ENCODE peak calls at places on chromosomes 12 and 14, in nine cellular contexts. K, C, N, G, P, J, A, Z and T are unnamed samples.
A peak's percentile ranks its signal among the peaks of the same experiment; 100 is the strongest.

GRCh38 chr12:66296171-66296683 is 6.1 kb upstream of the HELB start:
- DNase-seq in P (no peak), N (no peak), K (no peak), C (no peak), J (no peak), G (no peak), A (no peak), Z (no peak), T (no peak)

GRCh38 chr12:108363165-108363564 is 24.1 kb upstream of the CMKLR1 start:
- DNase-seq in Z (no peak), G (no peak), J (no peak), N (no peak), A (no peak), K (no peak), P (no peak), C (no peak), T (no peak)

GRCh38 chr14:69088523-69089445 is 64.1 kb downstream of the DCAF5 start:
- DNase-seq in P (no peak), J (no peak), N (no peak), K (no peak), G (no peak), Z (no peak), C (no peak), A (no peak), T (no peak)

GRCh38 chr14:97441740-97442362 is 644.7 kb downstream of the VRK1 start:
- DNase-seq in Z (no peak), C (peak; percentile 19), J (no peak), P (no peak), A (no peak), N (peak; percentile 14), G (no peak), K (no peak), T (no peak)

GRCh38 chr14:61128382-61129167 is 147.5 kb downstream of the SLC38A6 start:
- DNase-seq in G (no peak), N (no peak), C (no peak), A (no peak), K (no peak), J (no peak), P (no peak), Z (no peak), T (no peak)

GRCh38 chr14:73759183-73759713 is 45.1 kb upstream of the PNMA1 start:
- DNase-seq in C (peak; percentile 75), P (no peak), J (peak; percentile 33), Z (peak; percentile 92), A (no peak), K (peak; percentile 72), G (peak; percentile 79), N (peak; percentile 51), T (peak; percentile 44)

GRCh38 chr14:61564623-61565091 is 130.7 kb upstream of the HIF1A start:
- DNase-seq in C (no peak), A (no peak), J (no peak), G (no peak), P (no peak), K (no peak), N (no peak), Z (no peak), T (no peak)

GRCh38 chr12:113779774-113780173 is 186.4 kb downstream of the RBM19 start:
- DNase-seq in G (no peak), P (no peak), N (no peak), Z (no peak), C (no peak), A (no peak), K (no peak), J (no peak), T (no peak)

GRCh38 chr12:123089125-123089524 is 61.8 kb downstream of the PITPNM2 start:
- DNase-seq in C (no peak), P (peak; percentile 78), J (no peak), A (no peak), N (no peak), K (no peak), G (no peak), Z (no peak), T (no peak)

GRCh38 chr12:123085046-123085445 is 65.8 kb downstream of the PITPNM2 start:
- DNase-seq in N (no peak), J (no peak), G (no peak), Z (no peak), P (no peak), K (no peak), A (no peak), C (no peak), T (no peak)

GRCh38 chr12:123083661-123084571 is 67.0 kb downstream of the PITPNM2 start:
- DNase-seq in C (no peak), K (no peak), Z (no peak), J (no peak), N (no peak), A (no peak), P (no peak), G (no peak), T (no peak)

GRCh38 chr12:123089631-123090353 is 61.1 kb downstream of the PITPNM2 start:
- DNase-seq in N (peak; percentile 38), G (no peak), J (no peak), A (no peak), K (no peak), P (peak; percentile 68), C (no peak), Z (no peak), T (no peak)

DNA sequence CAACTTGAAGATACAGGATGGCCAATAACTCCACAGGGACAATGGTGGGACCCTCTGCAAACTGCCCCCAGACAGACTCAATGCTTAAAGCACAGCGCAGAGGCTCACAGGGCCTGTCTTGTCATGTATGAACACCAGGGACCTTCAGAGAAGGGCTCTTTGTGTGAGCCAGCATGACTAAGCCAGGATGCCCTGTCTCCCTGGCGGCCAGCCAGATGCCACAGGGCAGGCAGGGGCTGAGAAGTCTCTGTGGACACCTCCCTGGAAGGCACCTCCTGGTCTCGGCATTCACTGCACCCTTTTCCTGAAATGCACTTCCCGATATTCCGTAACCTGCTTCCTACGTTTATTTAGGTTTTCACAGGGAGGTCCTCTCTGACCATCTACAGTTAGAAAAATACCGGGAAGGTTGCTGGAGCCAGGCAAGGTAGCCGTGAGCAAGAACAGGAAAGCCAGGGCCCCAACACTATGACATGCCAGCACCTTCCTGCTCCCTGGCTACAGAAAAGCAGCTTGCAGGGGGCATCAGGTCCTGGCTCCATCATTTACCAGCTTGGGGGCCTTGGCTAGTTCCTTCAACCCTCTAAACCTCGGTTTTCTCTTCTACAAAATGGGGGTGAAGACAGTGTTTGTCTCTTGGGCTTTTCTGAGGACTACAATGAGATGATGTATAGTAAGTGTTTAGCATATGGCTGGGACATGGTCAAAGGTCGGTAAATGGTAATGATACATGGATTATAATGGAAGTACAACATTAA is 65.0 kb downstream of the PITPNM2 start:
- DNase-seq in P (no peak), C (peak; percentile 41), N (peak; percentile 54), K (no peak), Z (peak; percentile 89), J (no peak), G (no peak), A (no peak), T (no peak)
- TF ChIP-seq CTCF in P (no peak), C (no peak), N (no peak), K (no peak), Z (no peak), J (no peak), G (no peak), A (no peak), T (no peak)

GRCh38 chr12:74321381-74321780 is 216.3 kb upstream of the ATXN7L3B start:
- DNase-seq in P (no peak), A (no peak), K (no peak), C (no peak), N (no peak), Z (peak; percentile 61), J (no peak), G (no peak), T (no peak)

GRCh38 chr12:74322792-74323191 is 214.8 kb upstream of the ATXN7L3B start:
- DNase-seq in G (no peak), Z (no peak), C (no peak), N (no peak), K (no peak), J (no peak), A (no peak), P (no peak), T (no peak)

GRCh38 chr12:74317741-74318140 is 219.9 kb upstream of the ATXN7L3B start:
- DNase-seq in Z (no peak), G (no peak), P (no peak), J (no peak), N (no peak), A (no peak), K (no peak), C (no peak), T (no peak)

DNA sequence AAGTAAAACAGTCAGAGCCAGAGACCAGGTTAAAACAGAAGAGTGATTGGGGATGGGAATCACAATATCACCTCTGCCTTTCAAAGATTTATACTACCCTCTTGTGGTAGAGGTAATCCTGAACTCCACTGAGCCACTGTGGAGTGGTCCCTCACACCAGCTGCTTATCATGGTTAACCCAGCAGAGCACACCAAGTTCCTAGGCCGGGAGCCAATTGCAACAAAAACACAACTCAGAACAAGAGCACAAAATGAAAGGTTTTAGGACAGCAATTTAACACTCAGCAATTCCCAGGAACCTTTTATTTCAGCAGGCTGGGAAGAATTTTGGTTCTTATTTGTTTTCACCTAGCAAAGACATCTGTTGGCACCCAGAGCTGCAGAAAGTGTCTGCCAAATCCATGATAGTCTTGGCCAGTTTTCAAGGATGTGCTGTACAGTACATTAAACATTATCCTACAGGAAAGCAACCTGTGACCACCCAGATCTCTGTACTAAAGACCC is 220.5 kb upstream of the ATXN7L3B start:
- DNase-seq in K (peak; percentile 80), A (no peak), Z (no peak), N (no peak), J (no peak), C (peak; percentile 93), G (no peak), P (no peak), T (no peak)
- TF ChIP-seq CTCF in K (no peak), A (peak; percentile 34), Z (peak; percentile 36), N (no peak), J (peak; percentile 70), C (peak; percentile 72), G (no peak), P (no peak), T (no peak)

GRCh38 chr12:69036999-69037398 is 104.0 kb upstream of the CPM start:
- DNase-seq in N (no peak), G (no peak), C (no peak), J (no peak), Z (no peak), P (no peak), K (no peak), A (no peak), T (no peak)

GRCh38 chr12:69036533-69036932 is 103.6 kb upstream of the CPM start:
- DNase-seq in P (no peak), K (no peak), C (no peak), Z (no peak), N (no peak), A (no peak), G (no peak), J (no peak), T (no peak)

GRCh38 chr12:69042970-69043369 is 110.0 kb upstream of the CPM start:
- DNase-seq in J (no peak), A (no peak), K (no peak), C (no peak), G (peak; percentile 53), P (no peak), N (no peak), Z (no peak), T (no peak)

GRCh38 chr12:69042557-69042956 is 109.6 kb upstream of the CPM start:
- DNase-seq in K (no peak), G (no peak), N (no peak), A (no peak), P (no peak), J (no peak), C (no peak), Z (no peak), T (no peak)

GRCh38 chr12:69039881-69040280 is 106.9 kb upstream of the CPM start:
- DNase-seq in K (no peak), Z (no peak), N (no peak), A (no peak), G (no peak), P (peak; percentile 82), J (no peak), C (no peak), T (no peak)
- TF ChIP-seq CTCF in K (no peak), Z (no peak), N (no peak), A (no peak), G (no peak), P (no peak), J (no peak), C (no peak), T (no peak)

DNA sequence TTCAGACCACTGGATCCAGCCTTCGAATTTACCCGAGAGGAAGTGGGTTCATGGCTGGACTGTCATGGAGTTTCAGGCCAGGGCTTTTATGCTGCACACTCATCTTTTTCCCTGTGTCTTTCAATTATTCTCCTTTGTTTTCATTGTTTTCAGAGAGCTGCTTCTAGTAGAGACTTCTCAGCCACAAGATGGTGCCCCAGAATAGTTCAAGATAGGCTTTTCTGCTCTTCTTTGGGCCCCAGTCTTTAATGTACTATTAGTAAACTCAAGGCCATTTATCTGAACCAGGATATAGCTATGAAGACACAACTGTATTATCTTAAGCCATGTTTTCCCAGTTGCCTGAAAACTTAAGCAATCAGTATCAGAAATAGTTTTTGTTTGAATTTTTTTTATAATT is 30.4 kb upstream of the PSMA6 start:
- DNase-seq in K (no peak), J (no peak), G (no peak), C (no peak), N (no peak), Z (no peak), A (no peak), P (no peak), T (no peak)
- TF ChIP-seq CTCF in K (no peak), J (no peak), G (peak; percentile 19), C (no peak), N (no peak), Z (peak; percentile 31), A (peak; percentile 30), P (no peak), T (peak; percentile 8)